ENCODE peak calls at places on chromosomes 2 and 18, in seven cellular contexts. B is stimulated activated CD4-positive, alpha-beta T cell treated with anti-CD3 and anti-CD28 coated beads, Interleukin-1b, Interleukin-23, amount 100 ng/mL, for 1 hour; G is T-helper 1 cell; U is head of caudate nucleus; M is NCI-H446 treated with DMSO at 0.1 percent for 48 hours; T is naive thymus-derived CD4-positive, alpha-beta T cell; K is activated naive CD4-positive, alpha-beta T cell treated with anti-CD3 and anti-CD28 coated beads, Interleukin-2, amount 50 U/mL, for 72 hours. V is an unnamed sample.

GRCh38 chr2:237625777-237626176 is 1.6 kb upstream of the LRRFIP1 start:
- DNase-seq in G (no peak), T (no peak), B (no peak), U (no peak), K (no peak), M (no peak), V (no peak)

GRCh38 chr2:232598293-232598692 is 35.1 kb upstream of the EFHD1 start:
- DNase-seq in B (no peak), M (no peak), U (no peak), K (no peak), T (no peak), G (no peak), V (no peak)

GRCh38 chr18:64253222-64253621 is 104.3 kb upstream of the LINC00305 start:
- DNase-seq in T (no peak), G (no peak), M (no peak), K (no peak), B (no peak), U (no peak), V (no peak)

GRCh38 chr2:84526562-84526961 is 10.3 kb downstream of the DNAH6 start:
- DNase-seq in K (no peak), G (no peak), U (no peak), T (peak), M (no peak), B (no peak), V (no peak)

GRCh38 chr2:99678651-99679050 is 188.8 kb upstream of the REV1 start:
- DNase-seq in T (no peak), U (no peak), B (no peak), G (no peak), K (no peak), M (no peak), V (no peak)

GRCh38 chr2:231212329-231212845 is 14.0 kb downstream of the ARMC9 start:
- DNase-seq in T (no peak), U (no peak), M (no peak), B (no peak), G (no peak), K (no peak), V (no peak)

GRCh38 chr2:128444044-128444771 is 125.5 kb upstream of the HS6ST1 start:
- DNase-seq in U (peak), B (no peak), M (no peak), T (no peak), K (peak), G (no peak), V (no peak)

GRCh38 chr2:62705859-62706720 is 577 bp downstream of the EHBP1 start:
- DNase-seq in T (peak), M (no peak), U (peak), K (no peak), B (no peak), G (no peak), V (peak)

GRCh38 chr2:238942941-238943715 is 95.2 kb downstream of the TWIST2 start:
- DNase-seq in G (no peak), K (no peak), U (no peak), M (no peak), T (no peak), B (no peak), V (no peak)

GRCh38 chr2:137706786-137707613 is 257.3 kb upstream of the HNMT start:
- DNase-seq in B (no peak), T (no peak), G (no peak), K (no peak), U (no peak), M (no peak), V (no peak)

GRCh38 chr2:241636983-241637232 is at the start of gene THAP4:
- DNase-seq in U (no peak), T (no peak), M (no peak), B (no peak), K (no peak), G (no peak), V (no peak)

GRCh38 chr18:12691021-12691420 is 11.5 kb downstream of the CEP76 start:
- DNase-seq in B (no peak), M (no peak), U (no peak), K (no peak), T (no peak), G (no peak), V (no peak)

GRCh38 chr2:198127627-198128026 is 323.2 kb downstream of the PLCL1 start:
- DNase-seq in B (peak), G (peak), M (no peak), K (no peak), U (peak), T (peak), V (no peak)

GRCh38 chr2:216691210-216691741 is 4.1 kb downstream of the IGFBP5 start:
- DNase-seq in G (no peak), U (peak), T (peak), K (no peak), M (peak), B (no peak), V (no peak)

GRCh38 chr2:240895656-240896388 is at the start of gene MAB21L4:
- DNase-seq in B (no peak), M (no peak), U (no peak), K (no peak), T (no peak), G (no peak), V (no peak)

GRCh38 chr2:141392517-141393213 is 738.2 kb downstream of the LRP1B start:
- DNase-seq in T (no peak), M (no peak), G (no peak), U (no peak), B (no peak), K (no peak), V (no peak)